ENCODE peak calls at places on chromosomes 12 and 14, in six cellular contexts. V, O, K, H, D and X are unnamed samples.

GRCh38 chr12:45130881-45131281 is 80.0 kb upstream of the DBX2 start:
- DNase-seq in H (no peak), V (peak; percentile 59), D (peak; percentile 39), K (peak; percentile 41), O (peak; percentile 77), X (peak; percentile 61)

GRCh38 chr12:116601933-116602809 is 43.0 kb downstream of the MAP1LC3B2 start:
- DNase-seq in K (no peak), O (peak; percentile 66), H (no peak), V (no peak), D (no peak), X (no peak)

GRCh38 chr12:53973093-53974042 is at the start of gene HOXC11:
- DNase-seq in K (peak; percentile 75), V (no peak), H (no peak), O (no peak), D (no peak), X (no peak)

GRCh38 chr14:24146622-24146977 is 190 bp upstream of the PSME2 start:
- DNase-seq in O (peak; percentile 95), D (peak; percentile 93), V (peak; percentile 97), H (peak; percentile 96), K (peak; percentile 97), X (peak; percentile 97)

GRCh38 chr14:33768458-33768830 is 182.4 kb downstream of the EGLN3 start:
- DNase-seq in V (no peak), D (no peak), H (no peak), O (peak; percentile 69), K (no peak), X (no peak)

GRCh38 chr12:78402366-78403134 is 462.0 kb upstream of the SYT1 start:
- DNase-seq in H (no peak), D (no peak), O (no peak), V (no peak), K (no peak), X (no peak)

GRCh38 chr12:549476-550082 is 89.8 kb downstream of the B4GALNT3 start:
- DNase-seq in H (no peak), D (no peak), O (no peak), V (no peak), K (no peak), X (no peak)

GRCh38 chr12:62730649-62731377 is 204.1 kb downstream of the PPM1H start:
- DNase-seq in V (peak; percentile 20), O (peak; percentile 76), D (no peak), H (no peak), K (no peak), X (peak; percentile 26)

GRCh38 chr14:96501383-96501745 is 818 bp upstream of the PAPOLA start:
- DNase-seq in K (no peak), V (no peak), D (no peak), O (no peak), H (no peak), X (peak; percentile 38)

GRCh38 chr12:49331360-49332222 is 5.4 kb downstream of the C1QL4 start:
- DNase-seq in D (no peak), O (peak; percentile 84), V (peak; percentile 59), K (peak; percentile 73), H (peak; percentile 80), X (peak; percentile 66)

GRCh38 chr12:87848248-87848868 is 180.8 kb downstream of the C12orf50 start:
- DNase-seq in V (peak; percentile 36), K (peak; percentile 21), H (no peak), D (no peak), O (peak; percentile 80), X (peak; percentile 15)

GRCh38 chr12:117134059-117134458 is 34.8 kb upstream of the TESC start:
- DNase-seq in H (no peak), K (peak; percentile 32), V (no peak), O (no peak), D (no peak), X (no peak)

GRCh38 chr14:98960617-98961013 is 311.4 kb downstream of the BCL11B start:
- DNase-seq in K (no peak), H (no peak), O (no peak), D (no peak), V (no peak), X (no peak)

GRCh38 chr14:73913256-73913655 is 26.6 kb downstream of the ZNF410 start:
- DNase-seq in V (no peak), O (peak; percentile 26), H (no peak), K (no peak), D (no peak), X (no peak)

GRCh38 chr12:131604146-131604844 is 106.6 kb upstream of the SFSWAP start:
- DNase-seq in V (peak; percentile 62), K (no peak), H (no peak), D (no peak), O (no peak), X (peak; percentile 58)

GRCh38 chr14:56219666-56220413 is 101.6 kb downstream of the PELI2 start:
- DNase-seq in V (no peak), D (no peak), K (no peak), O (peak; percentile 45), H (no peak), X (no peak)

GRCh38 chr14:62691613-62692489 is 353.4 kb downstream of the KCNH5 start:
- DNase-seq in O (peak; percentile 98), V (no peak), K (peak; percentile 58), D (no peak), H (no peak), X (no peak)

GRCh38 chr12:103314786-103315185 is 181.0 kb downstream of the C12orf42 start:
- DNase-seq in K (no peak), D (no peak), O (no peak), H (no peak), V (no peak), X (no peak)

GRCh38 chr12:81337891-81338290 is 260.0 kb downstream of the ACSS3 start:
- DNase-seq in K (no peak), D (no peak), O (peak; percentile 20), H (no peak), V (no peak), X (no peak)

GRCh38 chr12:57549203-57549908 is 488 bp upstream of the KIF5A start:
- DNase-seq in O (no peak), K (no peak), V (peak; percentile 35), H (no peak), D (no peak), X (no peak)

GRCh38 chr14:49218436-49219092 is 367.6 kb downstream of the RPS29 start:
- DNase-seq in V (no peak), H (no peak), K (no peak), D (peak; percentile 61), O (peak; percentile 31), X (no peak)

GRCh38 chr12:1848741-1849140 is 28.4 kb downstream of the LRTM2 start:
- DNase-seq in V (no peak), D (no peak), O (no peak), K (no peak), H (no peak), X (no peak)

GRCh38 chr14:53696217-53696965 is 260.2 kb downstream of the BMP4 start:
- DNase-seq in D (no peak), V (no peak), K (no peak), H (no peak), O (peak; percentile 6), X (no peak)

GRCh38 chr14:74804219-74804825 is 41.2 kb downstream of the YLPM1 start:
- DNase-seq in O (peak; percentile 81), D (peak; percentile 37), K (peak; percentile 32), V (peak; percentile 23), H (no peak), X (peak; percentile 40)

GRCh38 chr14:97602438-97603117 is 805.4 kb downstream of the VRK1 start:
- DNase-seq in H (no peak), K (no peak), O (no peak), V (no peak), D (no peak), X (no peak)

DNA sequence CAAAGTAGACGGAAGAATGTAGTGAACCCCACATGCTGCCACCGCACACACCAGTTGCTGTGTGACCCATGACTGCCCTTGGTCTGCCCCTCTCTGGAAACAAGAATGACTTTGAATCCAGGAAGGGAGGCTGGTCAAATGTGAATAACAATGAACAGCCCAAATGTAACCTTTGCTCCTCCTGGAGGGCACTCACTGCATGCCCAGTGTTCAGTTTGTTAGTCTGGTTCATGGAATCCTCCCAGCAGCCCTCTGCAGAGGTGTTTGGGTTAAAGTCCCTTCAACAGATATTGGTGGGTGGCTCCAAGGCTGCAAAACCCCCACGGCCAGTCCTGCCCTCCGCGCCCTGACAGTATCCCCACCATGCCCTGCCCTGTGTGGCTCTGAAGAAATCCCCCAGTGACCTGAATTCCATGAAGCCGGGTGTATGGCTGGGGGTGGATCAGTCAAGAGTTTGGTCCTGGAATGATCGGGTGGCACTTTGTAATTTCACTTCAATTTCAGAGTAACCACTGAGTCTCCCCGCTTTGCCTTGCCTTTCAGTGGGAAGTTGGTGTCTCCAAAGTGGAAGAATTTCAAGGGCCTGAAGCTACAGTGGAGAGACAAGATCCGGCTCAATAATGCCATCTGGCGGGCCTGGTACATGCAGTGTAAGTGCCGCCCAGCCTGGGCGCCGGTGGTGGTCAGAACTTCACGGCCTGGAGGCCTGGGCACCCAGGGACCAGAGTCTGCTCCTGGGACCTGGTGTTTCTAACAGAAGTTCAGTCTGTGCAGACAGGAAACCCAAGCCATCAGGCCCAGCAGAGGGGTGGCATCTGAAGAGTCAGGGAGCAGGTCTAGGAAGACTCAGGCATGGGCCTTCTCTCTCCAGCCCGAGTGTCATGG is 47.1 kb downstream of the IL31 start:
- DNase-seq in K (no peak), D (no peak), V (no peak), H (no peak), O (no peak), X (no peak)
- TF ChIP-seq CTCF in K (no peak), D (no peak), V (no peak), H (no peak), O (no peak), X (no peak)

GRCh38 chr12:32809846-32810245 is 54.1 kb upstream of the YARS2 start:
- DNase-seq in D (no peak), H (no peak), O (no peak), V (no peak), K (no peak), X (no peak)
- TF ChIP-seq CTCF in D (no peak), H (no peak), O (no peak), V (no peak), K (no peak), X (no peak)

GRCh38 chr12:65099182-65099581 is 21.9 kb downstream of the WIF1 start:
- DNase-seq in D (no peak), V (no peak), K (no peak), H (no peak), O (no peak), X (no peak)

GRCh38 chr12:65094722-65095121 is 26.4 kb downstream of the WIF1 start:
- DNase-seq in H (no peak), O (no peak), V (no peak), K (no peak), D (no peak), X (no peak)

GRCh38 chr12:65098364-65098763 is 22.7 kb downstream of the WIF1 start:
- DNase-seq in K (peak; percentile 18), O (peak; percentile 34), H (no peak), D (no peak), V (no peak), X (no peak)

GRCh38 chr12:65100140-65100539 is 21.0 kb downstream of the WIF1 start:
- DNase-seq in O (peak; percentile 16), K (peak; percentile 3), H (no peak), V (no peak), D (no peak), X (no peak)
- TF ChIP-seq CTCF in O (peak; percentile 20), K (no peak), H (peak; percentile 22), V (no peak), D (no peak), X (no peak)

DNA sequence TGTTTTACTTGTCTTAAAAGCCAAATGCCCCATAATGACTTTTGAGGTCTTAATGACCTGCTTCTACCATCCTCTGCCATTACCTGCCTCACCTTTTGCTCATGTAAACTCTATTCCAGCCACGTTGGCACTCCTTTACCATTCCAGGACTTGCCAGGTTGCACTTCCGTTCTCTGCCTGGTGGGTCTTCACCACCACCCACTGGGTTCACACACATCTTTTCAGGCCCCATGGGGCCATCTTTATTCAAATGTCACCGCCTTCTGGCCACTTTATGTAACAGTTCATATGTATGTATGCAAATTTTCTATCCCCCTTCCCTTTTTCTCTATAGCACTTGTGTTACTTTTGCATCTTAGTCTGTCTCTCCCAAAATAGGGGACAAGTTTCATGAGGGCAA is 57.7 kb downstream of the ATP2A2 start:
- DNase-seq in K (no peak), D (no peak), V (peak; percentile 25), H (no peak), O (no peak), X (no peak)
- TF ChIP-seq CTCF in K (no peak), D (no peak), V (no peak), H (peak; percentile 14), O (no peak), X (no peak)